ENCODE peak calls at places on chromosomes 4 and X, in six cellular contexts. B is foreskin fibroblast, F is GM06990, I is pancreas, P is breast epithelium, Z is AG09309. M is an unnamed sample.

GRCh38 chrX:53594354-53594753 is 92.2 kb downstream of the HUWE1 start:
- DNase-seq in B (peak), F (no peak), I (no peak), P (no peak), Z (no peak), M (no peak)

GRCh38 chrX:41921492-41922124 is 1.7 kb downstream of the CASK start:
- DNase-seq in B (peak), F (peak), I (no peak), P (no peak), Z (peak), M (no peak)

GRCh38 chrX:623599-624323 is 6.8 kb upstream of the SHOX start:
- DNase-seq in B (no peak), F (no peak), I (no peak), P (peak), Z (no peak), M (no peak)

GRCh38 chr4:10243856-10244255 is 127.3 kb upstream of the WDR1 start:
- DNase-seq in B (no peak), F (no peak), I (no peak), P (no peak), Z (no peak), M (no peak)

GRCh38 chrX:81195712-81196111 is 6.0 kb downstream of the HMGN5 start:
- DNase-seq in B (no peak), F (no peak), I (no peak), P (no peak), Z (peak), M (no peak)

GRCh38 chr4:152316969-152317368 is 218.9 kb downstream of the FBXW7 start:
- DNase-seq in B (peak), F (no peak), I (no peak), P (no peak), Z (no peak), M (no peak)

GRCh38 chr4:164252286-164252685 is 501.6 kb upstream of the SMIM31 start:
- DNase-seq in B (no peak), F (no peak), I (no peak), P (no peak), Z (no peak), M (no peak)

GRCh38 chr4:145851516-145852201 is 87.0 kb downstream of the ZNF827 start:
- DNase-seq in B (no peak), F (no peak), I (no peak), P (no peak), Z (no peak), M (no peak)

GRCh38 chr4:1968667-1969295 is 40.0 kb downstream of the NELFA start:
- DNase-seq in B (no peak), F (no peak), I (no peak), P (no peak), Z (no peak), M (no peak)

GRCh38 chrX:30735839-30736238 is 82.6 kb downstream of the GK start:
- DNase-seq in B (peak), F (peak), I (no peak), P (no peak), Z (peak), M (peak)

GRCh38 chr4:36758312-36758690 is 476.9 kb downstream of the DTHD1 start:
- DNase-seq in B (no peak), F (no peak), I (no peak), P (no peak), Z (no peak), M (no peak)

GRCh38 chr4:148075438-148075837 is 343.6 kb downstream of the ARHGAP10 start:
- DNase-seq in B (no peak), F (no peak), I (no peak), P (no peak), Z (no peak), M (no peak)
- TF ChIP-seq CTCF in B (no peak), F (no peak), I (no peak), P (no peak), Z (no peak), M (no peak)

GRCh38 chr4:108415389-108415788 is 205.0 kb upstream of the RPL34 start:
- DNase-seq in B (no peak), F (no peak), I (no peak), P (no peak), Z (no peak), M (no peak)
- TF ChIP-seq CTCF in B (no peak), F (no peak), I (no peak), P (no peak), Z (no peak), M (no peak)

GRCh38 chr4:44210750-44211149 is 237.9 kb downstream of the KCTD8 start:
- DNase-seq in B (no peak), F (no peak), I (no peak), P (no peak), Z (no peak), M (no peak)
- TF ChIP-seq CTCF in B (no peak), F (no peak), I (no peak), P (no peak), Z (no peak), M (no peak)

DNA sequence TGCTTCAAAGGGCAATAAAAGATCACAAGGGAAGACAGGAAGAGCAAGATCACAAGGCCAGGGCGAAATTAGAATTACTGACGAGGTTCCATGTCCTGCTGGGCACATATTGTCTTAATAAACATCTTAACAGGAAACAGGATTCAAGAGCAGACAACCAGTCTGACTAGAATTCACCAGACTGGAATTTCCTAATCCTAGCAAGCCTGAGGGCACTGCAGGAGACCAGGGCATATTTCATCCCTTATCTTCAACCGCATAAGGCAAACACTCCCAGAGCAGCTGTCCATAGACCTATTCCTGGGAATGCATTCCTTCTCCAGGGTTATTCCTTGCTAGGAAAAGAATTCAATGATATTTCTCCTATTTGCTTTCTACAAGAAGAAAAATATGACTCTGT is 12.4 kb upstream of the TDO2 start:
- DNase-seq in B (no peak), F (no peak), I (no peak), P (no peak), Z (no peak), M (no peak)
- TF ChIP-seq CTCF in B (no peak), F (no peak), I (no peak), P (no peak), Z (no peak), M (no peak)

GRCh38 chrX:128106630-128107029 is 54.4 kb upstream of the ACTRT1 start:
- DNase-seq in B (no peak), F (no peak), I (no peak), P (no peak), Z (no peak), M (no peak)
- TF ChIP-seq CTCF in B (no peak), F (peak), I (no peak), P (no peak), Z (no peak), M (no peak)